ENCODE peak calls at places on chromosomes 2 and 18, in six cellular contexts. One of them, this sample, is unnamed.

GRCh38 chr18:57433492-57434176 is 1.5 kb upstream of the ONECUT2 start:
- DNase-seq in glutamatergic neuron: no peak
- DNase-seq in stimulated activated CD4-positive, alpha-beta T cell treated with anti-CD3 and anti-CD28 coated beads, Interleukin-12 subunit alpha, Interleukin-12 subunit beta, amount 100 ng/mL, for 48 hours: no peak
- DNase-seq in coronary artery: no peak
- DNase-seq in PC-3: peak
- DNase-seq in AG20443: no peak
- DNase-seq in this sample: no peak

GRCh38 chr18:23871410-23871809 is 143.1 kb upstream of the TTC39C start:
- DNase-seq in glutamatergic neuron: peak
- DNase-seq in stimulated activated CD4-positive, alpha-beta T cell treated with anti-CD3 and anti-CD28 coated beads, Interleukin-12 subunit alpha, Interleukin-12 subunit beta, amount 100 ng/mL, for 48 hours: no peak
- DNase-seq in coronary artery: no peak
- DNase-seq in PC-3: peak
- DNase-seq in AG20443: no peak
- DNase-seq in this sample: peak

GRCh38 chr2:109172556-109173105 is 43.6 kb downstream of the SH3RF3 start:
- DNase-seq in glutamatergic neuron: no peak
- DNase-seq in stimulated activated CD4-positive, alpha-beta T cell treated with anti-CD3 and anti-CD28 coated beads, Interleukin-12 subunit alpha, Interleukin-12 subunit beta, amount 100 ng/mL, for 48 hours: no peak
- DNase-seq in coronary artery: no peak
- DNase-seq in PC-3: no peak
- DNase-seq in AG20443: no peak
- DNase-seq in this sample: no peak

GRCh38 chr18:38940863-38941531 is 1375.4 kb upstream of the CELF4 start:
- DNase-seq in glutamatergic neuron: no peak
- DNase-seq in stimulated activated CD4-positive, alpha-beta T cell treated with anti-CD3 and anti-CD28 coated beads, Interleukin-12 subunit alpha, Interleukin-12 subunit beta, amount 100 ng/mL, for 48 hours: peak
- DNase-seq in coronary artery: no peak
- DNase-seq in PC-3: peak
- DNase-seq in AG20443: no peak
- DNase-seq in this sample: no peak

GRCh38 chr2:128347701-128348504 is 29.2 kb upstream of the HS6ST1 start:
- DNase-seq in glutamatergic neuron: no peak
- DNase-seq in stimulated activated CD4-positive, alpha-beta T cell treated with anti-CD3 and anti-CD28 coated beads, Interleukin-12 subunit alpha, Interleukin-12 subunit beta, amount 100 ng/mL, for 48 hours: no peak
- DNase-seq in coronary artery: peak
- DNase-seq in PC-3: peak
- DNase-seq in AG20443: peak
- DNase-seq in this sample: peak

GRCh38 chr2:188474316-188474715 is 182.6 kb downstream of the GULP1 start:
- DNase-seq in glutamatergic neuron: no peak
- DNase-seq in stimulated activated CD4-positive, alpha-beta T cell treated with anti-CD3 and anti-CD28 coated beads, Interleukin-12 subunit alpha, Interleukin-12 subunit beta, amount 100 ng/mL, for 48 hours: no peak
- DNase-seq in coronary artery: no peak
- DNase-seq in PC-3: peak
- DNase-seq in AG20443: no peak
- DNase-seq in this sample: no peak

GRCh38 chr2:21633531-21634310 is 510.0 kb downstream of the TDRD15 start:
- DNase-seq in glutamatergic neuron: peak
- DNase-seq in stimulated activated CD4-positive, alpha-beta T cell treated with anti-CD3 and anti-CD28 coated beads, Interleukin-12 subunit alpha, Interleukin-12 subunit beta, amount 100 ng/mL, for 48 hours: no peak
- DNase-seq in coronary artery: no peak
- DNase-seq in PC-3: no peak
- DNase-seq in AG20443: no peak
- DNase-seq in this sample: no peak

GRCh38 chr2:223969856-223970255 is 12.6 kb downstream of the MRPL44 start:
- DNase-seq in glutamatergic neuron: no peak
- DNase-seq in stimulated activated CD4-positive, alpha-beta T cell treated with anti-CD3 and anti-CD28 coated beads, Interleukin-12 subunit alpha, Interleukin-12 subunit beta, amount 100 ng/mL, for 48 hours: no peak
- DNase-seq in coronary artery: no peak
- DNase-seq in PC-3: no peak
- DNase-seq in AG20443: no peak
- DNase-seq in this sample: no peak

GRCh38 chr18:43587538-43588153 is 310.4 kb upstream of the SYT4 start:
- DNase-seq in glutamatergic neuron: no peak
- DNase-seq in stimulated activated CD4-positive, alpha-beta T cell treated with anti-CD3 and anti-CD28 coated beads, Interleukin-12 subunit alpha, Interleukin-12 subunit beta, amount 100 ng/mL, for 48 hours: no peak
- DNase-seq in coronary artery: no peak
- DNase-seq in PC-3: peak
- DNase-seq in AG20443: peak
- DNase-seq in this sample: no peak

GRCh38 chr2:128497461-128497860 is 178.8 kb upstream of the HS6ST1 start:
- DNase-seq in glutamatergic neuron: no peak
- DNase-seq in stimulated activated CD4-positive, alpha-beta T cell treated with anti-CD3 and anti-CD28 coated beads, Interleukin-12 subunit alpha, Interleukin-12 subunit beta, amount 100 ng/mL, for 48 hours: no peak
- DNase-seq in coronary artery: peak
- DNase-seq in PC-3: no peak
- DNase-seq in AG20443: no peak
- DNase-seq in this sample: no peak

GRCh38 chr2:236359426-236359825 is 95.2 kb upstream of the ASB18 start:
- DNase-seq in glutamatergic neuron: no peak
- DNase-seq in stimulated activated CD4-positive, alpha-beta T cell treated with anti-CD3 and anti-CD28 coated beads, Interleukin-12 subunit alpha, Interleukin-12 subunit beta, amount 100 ng/mL, for 48 hours: no peak
- DNase-seq in coronary artery: no peak
- DNase-seq in PC-3: no peak
- DNase-seq in AG20443: no peak
- DNase-seq in this sample: no peak

GRCh38 chr2:189819297-189819704 is 35.1 kb downstream of the PMS1 start:
- DNase-seq in glutamatergic neuron: no peak
- DNase-seq in stimulated activated CD4-positive, alpha-beta T cell treated with anti-CD3 and anti-CD28 coated beads, Interleukin-12 subunit alpha, Interleukin-12 subunit beta, amount 100 ng/mL, for 48 hours: no peak
- DNase-seq in coronary artery: no peak
- DNase-seq in PC-3: peak
- DNase-seq in AG20443: peak
- DNase-seq in this sample: no peak

GRCh38 chr2:158493458-158493857 is 36.7 kb downstream of the PKP4 start:
- DNase-seq in glutamatergic neuron: peak
- DNase-seq in stimulated activated CD4-positive, alpha-beta T cell treated with anti-CD3 and anti-CD28 coated beads, Interleukin-12 subunit alpha, Interleukin-12 subunit beta, amount 100 ng/mL, for 48 hours: no peak
- DNase-seq in coronary artery: no peak
- DNase-seq in PC-3: no peak
- DNase-seq in AG20443: peak
- DNase-seq in this sample: no peak

GRCh38 chr2:105809099-105809473 is 64.4 kb downstream of the NCK2 start:
- DNase-seq in glutamatergic neuron: no peak
- DNase-seq in stimulated activated CD4-positive, alpha-beta T cell treated with anti-CD3 and anti-CD28 coated beads, Interleukin-12 subunit alpha, Interleukin-12 subunit beta, amount 100 ng/mL, for 48 hours: no peak
- DNase-seq in coronary artery: no peak
- DNase-seq in PC-3: no peak
- DNase-seq in AG20443: no peak
- DNase-seq in this sample: no peak

GRCh38 chr2:240918258-240919091 is 12.3 kb downstream of the CROCC2 start:
- DNase-seq in glutamatergic neuron: peak
- DNase-seq in stimulated activated CD4-positive, alpha-beta T cell treated with anti-CD3 and anti-CD28 coated beads, Interleukin-12 subunit alpha, Interleukin-12 subunit beta, amount 100 ng/mL, for 48 hours: no peak
- DNase-seq in coronary artery: peak
- DNase-seq in PC-3: no peak
- DNase-seq in AG20443: no peak
- DNase-seq in this sample: peak

GRCh38 chr2:233021771-233022170 is 8.7 kb upstream of the NGEF start:
- DNase-seq in glutamatergic neuron: no peak
- DNase-seq in stimulated activated CD4-positive, alpha-beta T cell treated with anti-CD3 and anti-CD28 coated beads, Interleukin-12 subunit alpha, Interleukin-12 subunit beta, amount 100 ng/mL, for 48 hours: no peak
- DNase-seq in coronary artery: no peak
- DNase-seq in PC-3: peak
- DNase-seq in AG20443: no peak
- DNase-seq in this sample: no peak

GRCh38 chr2:54708584-54709340 is 14.7 kb upstream of the EML6 start:
- DNase-seq in glutamatergic neuron: peak
- DNase-seq in stimulated activated CD4-positive, alpha-beta T cell treated with anti-CD3 and anti-CD28 coated beads, Interleukin-12 subunit alpha, Interleukin-12 subunit beta, amount 100 ng/mL, for 48 hours: no peak
- DNase-seq in coronary artery: no peak
- DNase-seq in PC-3: no peak
- DNase-seq in AG20443: peak
- DNase-seq in this sample: peak

GRCh38 chr2:33978471-33978870 is 379.4 kb upstream of the FAM98A start:
- DNase-seq in glutamatergic neuron: no peak
- DNase-seq in stimulated activated CD4-positive, alpha-beta T cell treated with anti-CD3 and anti-CD28 coated beads, Interleukin-12 subunit alpha, Interleukin-12 subunit beta, amount 100 ng/mL, for 48 hours: no peak
- DNase-seq in coronary artery: no peak
- DNase-seq in PC-3: no peak
- DNase-seq in AG20443: no peak
- DNase-seq in this sample: no peak

GRCh38 chr2:19536136-19536535 is 177.7 kb upstream of the OSR1 start:
- DNase-seq in glutamatergic neuron: no peak
- DNase-seq in stimulated activated CD4-positive, alpha-beta T cell treated with anti-CD3 and anti-CD28 coated beads, Interleukin-12 subunit alpha, Interleukin-12 subunit beta, amount 100 ng/mL, for 48 hours: no peak
- DNase-seq in coronary artery: no peak
- DNase-seq in PC-3: no peak
- DNase-seq in AG20443: no peak
- DNase-seq in this sample: no peak

GRCh38 chr2:35873921-35874320 is 481.7 kb upstream of the CRIM1 start:
- DNase-seq in glutamatergic neuron: no peak
- DNase-seq in stimulated activated CD4-positive, alpha-beta T cell treated with anti-CD3 and anti-CD28 coated beads, Interleukin-12 subunit alpha, Interleukin-12 subunit beta, amount 100 ng/mL, for 48 hours: no peak
- DNase-seq in coronary artery: no peak
- DNase-seq in PC-3: peak
- DNase-seq in AG20443: no peak
- DNase-seq in this sample: no peak

GRCh38 chr18:28916436-28916835 is 739.5 kb upstream of the CDH2 start:
- DNase-seq in glutamatergic neuron: no peak
- DNase-seq in stimulated activated CD4-positive, alpha-beta T cell treated with anti-CD3 and anti-CD28 coated beads, Interleukin-12 subunit alpha, Interleukin-12 subunit beta, amount 100 ng/mL, for 48 hours: no peak
- DNase-seq in coronary artery: no peak
- DNase-seq in PC-3: no peak
- DNase-seq in AG20443: no peak
- DNase-seq in this sample: no peak

GRCh38 chr2:236715511-236715961 is 145.9 kb downstream of the ACKR3 start:
- DNase-seq in glutamatergic neuron: no peak
- DNase-seq in stimulated activated CD4-positive, alpha-beta T cell treated with anti-CD3 and anti-CD28 coated beads, Interleukin-12 subunit alpha, Interleukin-12 subunit beta, amount 100 ng/mL, for 48 hours: no peak
- DNase-seq in coronary artery: no peak
- DNase-seq in PC-3: no peak
- DNase-seq in AG20443: peak
- DNase-seq in this sample: no peak

GRCh38 chr2:241797441-241798080 is 11.4 kb upstream of the NEU4 start:
- DNase-seq in glutamatergic neuron: peak
- DNase-seq in stimulated activated CD4-positive, alpha-beta T cell treated with anti-CD3 and anti-CD28 coated beads, Interleukin-12 subunit alpha, Interleukin-12 subunit beta, amount 100 ng/mL, for 48 hours: no peak
- DNase-seq in coronary artery: no peak
- DNase-seq in PC-3: no peak
- DNase-seq in AG20443: no peak
- DNase-seq in this sample: peak

GRCh38 chr2:233819884-233820765 is 34.2 kb downstream of the HJURP start:
- DNase-seq in glutamatergic neuron: no peak
- DNase-seq in stimulated activated CD4-positive, alpha-beta T cell treated with anti-CD3 and anti-CD28 coated beads, Interleukin-12 subunit alpha, Interleukin-12 subunit beta, amount 100 ng/mL, for 48 hours: no peak
- DNase-seq in coronary artery: peak
- DNase-seq in PC-3: no peak
- DNase-seq in AG20443: peak
- DNase-seq in this sample: peak

GRCh38 chr2:216406861-216407260 is 5.4 kb upstream of the SMARCAL1 start:
- DNase-seq in glutamatergic neuron: no peak
- DNase-seq in stimulated activated CD4-positive, alpha-beta T cell treated with anti-CD3 and anti-CD28 coated beads, Interleukin-12 subunit alpha, Interleukin-12 subunit beta, amount 100 ng/mL, for 48 hours: no peak
- DNase-seq in coronary artery: no peak
- DNase-seq in PC-3: no peak
- DNase-seq in AG20443: no peak
- DNase-seq in this sample: no peak

GRCh38 chr2:157334797-157335196 is 9.2 kb upstream of the ERMN start:
- DNase-seq in glutamatergic neuron: no peak
- DNase-seq in stimulated activated CD4-positive, alpha-beta T cell treated with anti-CD3 and anti-CD28 coated beads, Interleukin-12 subunit alpha, Interleukin-12 subunit beta, amount 100 ng/mL, for 48 hours: no peak
- DNase-seq in coronary artery: no peak
- DNase-seq in PC-3: no peak
- DNase-seq in AG20443: no peak
- DNase-seq in this sample: no peak

GRCh38 chr2:189217546-189217945 is 38.0 kb upstream of the COL5A2 start:
- DNase-seq in glutamatergic neuron: no peak
- DNase-seq in stimulated activated CD4-positive, alpha-beta T cell treated with anti-CD3 and anti-CD28 coated beads, Interleukin-12 subunit alpha, Interleukin-12 subunit beta, amount 100 ng/mL, for 48 hours: no peak
- DNase-seq in coronary artery: no peak
- DNase-seq in PC-3: no peak
- DNase-seq in AG20443: no peak
- DNase-seq in this sample: no peak

GRCh38 chr2:143452817-143453462 is 323.7 kb downstream of the ARHGAP15 start:
- DNase-seq in glutamatergic neuron: no peak
- DNase-seq in stimulated activated CD4-positive, alpha-beta T cell treated with anti-CD3 and anti-CD28 coated beads, Interleukin-12 subunit alpha, Interleukin-12 subunit beta, amount 100 ng/mL, for 48 hours: no peak
- DNase-seq in coronary artery: no peak
- DNase-seq in PC-3: no peak
- DNase-seq in AG20443: no peak
- DNase-seq in this sample: no peak